ENCODE peak calls at places on chromosome 14, in ten cellular contexts. L is adrenal gland, S is Peyer's patch, I is fibroblast of lung, Q is IMR-90, F is pancreas, K is heart left ventricle, X is neural progenitor cell, R is spleen, Y is GM23338. V is an unnamed sample. For H3K36me3, the result is how much of the 10 kb centered on the place peaks cover.

GRCh38 chr14:65303902-65304222 is 108.7 kb upstream of the FUT8 start:
- DNase-seq in F (no peak), Q (no peak), S (no peak), X (peak), K (no peak), Y (no peak), I (no peak), R (no peak), L (no peak), V (no peak)

GRCh38 chr14:97379091-97379531 is 581.9 kb downstream of the VRK1 start:
- DNase-seq in Q (no peak), K (no peak), Y (peak), L (no peak), R (no peak), X (peak), F (no peak), I (no peak), S (no peak), V (no peak)

GRCh38 chr14:88775532-88775931 is 17.2 kb downstream of the EML5 start:
- DNase-seq in I (no peak), S (no peak), K (no peak), L (no peak), Y (no peak), X (no peak), R (no peak), F (no peak), Q (no peak), V (no peak)

GRCh38 chr14:50603565-50603964 is 43.6 kb downstream of the ATL1 start:
- DNase-seq in L (no peak), F (no peak), S (no peak), Q (peak), I (peak), K (no peak), Y (no peak), X (no peak), R (no peak), V (peak)

GRCh38 chr14:103072595-103073366 is 11.2 kb upstream of the LBHD2 start:
- DNase-seq in S (peak), X (no peak), Y (no peak), F (no peak), L (peak), I (no peak), Q (no peak), K (no peak), R (peak), V (no peak)

GRCh38 chr14:94217116-94217515 is 43.0 kb downstream of the PPP4R4 start:
- DNase-seq in L (no peak), Y (peak), K (no peak), F (no peak), R (no peak), I (no peak), Q (no peak), S (no peak), X (peak), V (no peak)

GRCh38 chr14:37230551-37231194 is 32.9 kb downstream of the MIPOL1 start:
- DNase-seq in S (no peak), K (no peak), X (peak), F (no peak), L (no peak), I (peak), Y (peak), Q (peak), R (no peak), V (peak)

GRCh38 chr14:39169541-39169900 is 612 bp downstream of the TRAPPC6B start:
- DNase-seq in R (no peak), F (no peak), K (no peak), Y (no peak), L (peak), S (no peak), X (no peak), I (peak), Q (no peak), V (no peak)

GRCh38 chr14:69612014-69612758 is 790 bp downstream of the SUSD6 start:
- DNase-seq in I (peak), Q (peak), K (peak), Y (peak), S (peak), X (peak), F (peak), R (peak), L (no peak), V (no peak)

GRCh38 chr14:103517626-103518415 is 4.8 kb downstream of the CKB start:
- DNase-seq in K (no peak), Q (no peak), S (peak), F (no peak), I (no peak), Y (peak), X (no peak), L (no peak), R (peak), V (no peak)

DNA sequence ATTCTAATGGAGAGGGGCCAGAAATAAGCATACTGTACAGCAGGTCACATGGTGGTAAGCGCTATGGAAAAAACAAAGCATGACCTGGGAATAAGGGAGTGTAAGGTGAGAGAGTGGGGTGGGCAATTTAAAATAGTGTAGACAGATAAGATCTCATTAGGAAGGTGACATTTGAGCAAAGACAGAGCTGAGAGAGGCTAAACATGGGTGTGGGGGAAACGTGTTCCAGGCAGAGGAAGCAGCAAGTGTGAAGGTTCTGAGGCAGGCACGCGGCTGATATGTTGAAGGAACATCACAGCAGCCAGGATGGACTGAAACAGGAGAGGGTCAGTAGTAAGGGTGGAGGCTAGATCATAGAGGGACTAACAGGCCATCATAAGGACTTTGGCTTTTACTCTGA is 126.8 kb downstream of the SAMD4A start:
- DNase-seq in L (no peak), Q (no peak), Y (no peak), F (no peak), R (no peak), S (no peak), X (no peak), K (no peak), I (no peak), V (no peak)
- H3K27ac ChIP-seq in L (no peak), Q (no peak), Y (no peak), F (no peak), R (no peak), S (no peak), X (no peak), K (peak), I (no peak), V (no peak)

GRCh38 chr14:74302160-74302628 is 540 bp downstream of the ABCD4 start:
- DNase-seq in L (no peak), K (no peak), F (no peak), I (peak), S (no peak), Q (peak), Y (peak), R (no peak), X (peak), V (peak)
- TF ChIP-seq CTCF in L (peak), K (peak), F (peak), I (peak), S (peak), Q (peak), Y (peak), R (peak), X (peak), V (peak)

DNA sequence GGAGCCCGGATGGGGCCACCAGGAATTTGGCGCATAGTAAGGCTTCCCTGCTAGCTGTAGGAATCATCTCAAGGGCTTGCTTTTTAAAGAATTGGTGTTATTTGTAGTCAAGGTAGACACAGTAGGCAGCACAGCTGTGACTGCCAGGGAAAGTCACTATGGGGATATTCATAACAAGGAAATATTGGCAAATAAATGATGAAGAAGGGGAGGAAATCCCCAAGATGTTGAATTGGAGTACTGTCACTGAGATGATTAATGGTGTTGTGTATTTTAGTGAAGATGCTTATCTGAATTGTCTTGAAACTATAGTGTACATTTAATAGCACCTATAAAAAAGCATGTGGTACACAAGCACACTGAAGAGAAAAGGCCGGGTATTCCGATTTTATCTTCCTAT is 118.9 kb downstream of the NPAS3 start:
- DNase-seq in Q (no peak), F (no peak), R (no peak), S (no peak), K (no peak), X (no peak), Y (no peak), I (no peak), L (no peak), V (no peak)
- H3K36me3 ChIP-seq in Q (under half), F (under half), R (under half), S (under half), K (under half), X (under half), Y (under half), I (under half), L (under half), V (under half)

GRCh38 chr14:76942288-76942778 is 86.2 kb downstream of the IRF2BPL start:
- DNase-seq in Y (no peak), Q (no peak), F (no peak), S (no peak), L (no peak), K (no peak), X (no peak), R (no peak), I (no peak), V (no peak)
- H3K27ac ChIP-seq in Y (no peak), Q (no peak), F (no peak), S (no peak), L (no peak), K (no peak), X (no peak), R (peak), I (no peak), V (no peak)

DNA sequence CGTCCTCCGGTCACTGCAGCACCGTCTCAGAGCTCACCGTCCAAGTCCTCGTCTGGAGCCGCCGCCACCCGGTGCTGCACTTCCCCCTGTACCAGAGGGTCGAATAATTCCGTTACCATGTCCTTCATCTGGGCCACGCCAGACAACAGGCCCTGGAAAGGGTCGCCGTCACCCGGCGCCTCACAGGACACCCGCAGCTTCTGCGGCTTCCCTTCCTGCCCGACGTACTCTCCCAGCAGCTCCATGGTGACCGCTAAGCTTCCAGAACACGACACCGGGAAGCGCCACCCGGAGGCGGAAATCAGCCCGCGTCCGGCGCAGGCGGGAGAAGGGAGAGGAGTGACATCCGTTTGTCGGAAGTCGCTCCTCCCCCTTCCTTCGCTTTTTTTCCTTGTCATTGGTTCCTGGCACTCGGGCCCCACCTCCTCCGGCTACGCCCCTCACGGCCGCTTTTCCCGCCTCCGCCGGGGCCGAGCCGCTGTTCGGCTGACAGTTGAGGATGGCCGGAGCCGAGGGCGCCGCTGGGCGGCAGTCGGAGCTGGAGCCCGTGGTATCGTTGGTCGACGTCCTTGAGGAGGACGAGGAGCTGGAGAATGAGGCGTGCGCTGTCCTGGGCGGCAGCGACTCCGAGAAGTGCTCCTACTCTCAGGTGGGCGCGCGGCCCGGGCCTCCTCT is at the start of the genes GON7 and UBR7:
- DNase-seq in R (peak), I (peak), S (peak), Y (peak), K (peak), Q (peak), X (peak), L (peak), F (peak), V (peak)
- TF ChIP-seq CTCF in R (peak), I (peak), S (no peak), Y (no peak), K (peak), Q (peak), X (peak), L (peak), F (peak), V (peak)

GRCh38 chr14:20386276-20386855 is 26.9 kb downstream of the TEP1 start:
- DNase-seq in Y (no peak), K (no peak), S (no peak), L (no peak), X (no peak), R (no peak), F (no peak), Q (no peak), I (no peak), V (no peak)
- H3K36me3 ChIP-seq in Y (under half), K (half or more), S (under half), L (half or more), X (under half), R (under half), F (under half), Q (half or more), I (under half), V (half or more)

DNA sequence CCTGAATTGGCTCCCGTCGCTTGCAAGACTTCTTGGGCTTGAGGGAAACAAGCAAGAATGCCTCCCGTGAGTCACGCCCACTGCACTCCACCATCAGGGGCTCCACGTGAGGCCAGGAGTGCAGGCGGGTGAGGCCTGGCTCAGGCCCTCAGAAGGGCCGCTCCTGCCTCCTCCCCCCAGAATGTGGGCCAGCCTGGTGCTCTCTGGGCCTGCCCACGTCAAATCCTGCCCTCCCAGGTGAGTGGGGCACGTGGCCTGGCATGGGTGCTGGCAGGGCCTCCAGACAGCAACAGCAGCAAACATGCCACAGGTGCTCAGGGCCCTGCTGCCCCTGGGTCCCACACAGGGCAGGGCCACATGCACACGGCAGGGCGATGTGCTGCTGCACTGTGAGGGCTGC is 30.6 kb upstream of the BTBD6 start:
- DNase-seq in R (no peak), Y (no peak), L (no peak), F (no peak), X (no peak), S (no peak), Q (no peak), I (no peak), K (no peak), V (no peak)
- H3K27ac ChIP-seq in R (no peak), Y (no peak), L (no peak), F (no peak), X (no peak), S (no peak), Q (no peak), I (no peak), K (no peak), V (no peak)

GRCh38 chr14:28635387-28635786 is 131.2 kb upstream of the FOXG1 start:
- DNase-seq in X (peak), L (no peak), I (peak), S (no peak), Q (peak), K (no peak), F (no peak), R (no peak), Y (peak), V (no peak)
- TF ChIP-seq CTCF in X (peak), L (peak), I (peak), S (peak), Q (peak), K (peak), F (peak), R (peak), Y (peak), V (peak)